ENCODE peak calls at places on chromosomes 13 and 19, in eight cellular contexts. V is renal cortical epithelial cell, Y is GM23338, D is activated T-cell treated with anti-CD3 and anti-CD28 coated beads for 48 hours, M is endodermal cell, B is T-helper 1 cell, A is adrenal gland, X is progenitor cell of endocrine pancreas. J is an unnamed sample.

GRCh38 chr19:46635920-46636761 is at the start of gene GNG8:
- DNase-seq in V (no peak), Y (peak; percentile 64), D (no peak), M (peak; percentile 76), B (no peak), A (no peak), X (no peak), J (no peak)

GRCh38 chr19:41218615-41219507 is at the start of gene AXL:
- DNase-seq in V (peak; percentile 59), Y (peak; percentile 98), D (no peak), M (peak; percentile 95), B (no peak), A (peak; percentile 92), X (peak; percentile 49), J (no peak)

GRCh38 chr13:40271931-40272775 is 394.3 kb downstream of the FOXO1 start:
- DNase-seq in V (peak; percentile 71), Y (no peak), D (peak; percentile 41), M (peak; percentile 57), B (no peak), A (peak; percentile 34), X (no peak), J (peak; percentile 82)

GRCh38 chr13:40026174-40026585 is 370.7 kb downstream of the COG6 start:
- DNase-seq in V (no peak), Y (no peak), D (peak; percentile 48), M (no peak), B (no peak), A (no peak), X (no peak), J (no peak)

GRCh38 chr19:28208745-28209144 is 1004.2 kb downstream of the UQCRFS1 start:
- DNase-seq in V (peak; percentile 36), Y (peak; percentile 8), D (no peak), M (peak; percentile 33), B (no peak), A (no peak), X (no peak), J (no peak)

GRCh38 chr19:2436384-2436783 is 9.0 kb upstream of the TIMM13 start:
- DNase-seq in V (no peak), Y (no peak), D (no peak), M (no peak), B (no peak), A (no peak), X (no peak), J (no peak)

GRCh38 chr13:112971288-112971643 is 2.3 kb downstream of the MCF2L start:
- DNase-seq in V (no peak), Y (no peak), D (no peak), M (no peak), B (no peak), A (no peak), X (no peak), J (no peak)

GRCh38 chr19:37899453-37899852 is 6.9 kb downstream of the WDR87 start:
- DNase-seq in V (no peak), Y (no peak), D (no peak), M (no peak), B (no peak), A (no peak), X (no peak), J (no peak)

GRCh38 chr13:99386911-99387788 is 80.0 kb upstream of the GPR183 start:
- DNase-seq in V (no peak), Y (peak; percentile 84), D (peak; percentile 85), M (peak; percentile 95), B (peak; percentile 81), A (peak; percentile 63), X (peak; percentile 24), J (no peak)

GRCh38 chr13:40232321-40232720 is 434.1 kb downstream of the FOXO1 start:
- DNase-seq in V (no peak), Y (no peak), D (no peak), M (peak; percentile 61), B (no peak), A (no peak), X (no peak), J (no peak)

GRCh38 chr19:3094638-3095374 is 644 bp downstream of the GNA11 start:
- DNase-seq in V (no peak), Y (no peak), D (peak; percentile 31), M (peak; percentile 69), B (peak; percentile 13), A (no peak), X (no peak), J (no peak)

GRCh38 chr13:51861728-51862300 is at the start of gene CCDC70:
- DNase-seq in V (peak; percentile 82), Y (no peak), D (peak; percentile 12), M (no peak), B (no peak), A (no peak), X (no peak), J (no peak)

J was measured in posterior cingulate gyrus.